ENCODE peak calls at places on chromosomes 13 and 19, in ten cellular contexts. N is uterus; B is SK-N-SH; V is osteoblast; Q is heart right ventricle; L is transverse colon; U is heart left ventricle; S is OCI-LY7; R is adrenal gland; M is CD8-positive, alpha-beta T cell. Z is an unnamed sample.

GRCh38 chr13:101624210-101624922 is 171.9 kb downstream of the ITGBL1 start:
- DNase-seq in N (no peak), B (no peak), V (no peak), Q (no peak), L (no peak), U (no peak), S (no peak), R (no peak), M (no peak), Z (no peak)

GRCh38 chr13:27440408-27440807 is 10.0 kb downstream of the MTIF3 start:
- DNase-seq in N (no peak), B (no peak), V (no peak), Q (no peak), L (no peak), U (no peak), S (peak), R (no peak), M (no peak), Z (no peak)

GRCh38 chr19:58450836-58451357 is 525 bp upstream of the ZNF324B start:
- DNase-seq in N (no peak), B (no peak), V (peak), Q (no peak), L (peak), U (no peak), S (no peak), R (no peak), M (no peak), Z (no peak)

GRCh38 chr13:28489975-28490550 is 4.9 kb downstream of the FLT1 start:
- DNase-seq in N (no peak), B (no peak), V (no peak), Q (no peak), L (no peak), U (peak), S (no peak), R (no peak), M (no peak), Z (no peak)

GRCh38 chr19:12695997-12696365 is 450 bp downstream of the FBXW9 start:
- DNase-seq in N (no peak), B (peak), V (no peak), Q (no peak), L (no peak), U (no peak), S (peak), R (no peak), M (no peak), Z (no peak)

GRCh38 chr13:30257433-30258099 is 49.8 kb downstream of the KATNAL1 start:
- DNase-seq in N (no peak), B (peak), V (no peak), Q (no peak), L (no peak), U (peak), S (peak), R (peak), M (no peak), Z (no peak)

GRCh38 chr19:19444694-19445155 is 39.2 kb downstream of the GATAD2A start:
- DNase-seq in N (no peak), B (no peak), V (no peak), Q (no peak), L (no peak), U (peak), S (peak), R (no peak), M (no peak), Z (no peak)

GRCh38 chr13:50167224-50167947 is 152.1 kb downstream of the KCNRG start:
- DNase-seq in N (no peak), B (no peak), V (no peak), Q (no peak), L (no peak), U (no peak), S (no peak), R (no peak), M (no peak), Z (no peak)

GRCh38 chr13:57345526-57345925 is 178.5 kb downstream of the PRR20E start:
- DNase-seq in N (no peak), B (no peak), V (no peak), Q (no peak), L (no peak), U (no peak), S (no peak), R (no peak), M (no peak), Z (no peak)

GRCh38 chr19:8251025-8251472 is 41.9 kb downstream of the CERS4 start:
- DNase-seq in N (peak), B (no peak), V (peak), Q (peak), L (peak), U (peak), S (no peak), R (no peak), M (no peak), Z (peak)

GRCh38 chr13:97422118-97423054 is 11.6 kb upstream of the RAP2A start:
- DNase-seq in N (no peak), B (no peak), V (no peak), Q (no peak), L (no peak), U (no peak), S (no peak), R (peak), M (no peak), Z (no peak)

GRCh38 chr19:22619932-22620331 is 14.2 kb upstream of the ZNF492 start:
- DNase-seq in N (no peak), B (no peak), V (peak), Q (no peak), L (no peak), U (no peak), S (no peak), R (no peak), M (no peak), Z (no peak)

GRCh38 chr19:54297759-54298305 is 15.1 kb downstream of the LILRA5 start:
- DNase-seq in N (no peak), B (no peak), V (no peak), Q (no peak), L (no peak), U (no peak), S (peak), R (no peak), M (no peak), Z (no peak)

GRCh38 chr19:11420429-11420893 is 1.3 kb upstream of the RGL3 start:
- DNase-seq in N (peak), B (no peak), V (peak), Q (peak), L (no peak), U (peak), S (no peak), R (peak), M (no peak), Z (no peak)

GRCh38 chr13:59674616-59675015 is 489.1 kb downstream of the DIAPH3 start:
- DNase-seq in N (no peak), B (no peak), V (no peak), Q (no peak), L (no peak), U (no peak), S (no peak), R (no peak), M (no peak), Z (no peak)

GRCh38 chr13:45564108-45564507 is 51.4 kb downstream of the ERICH6B start:
- DNase-seq in N (no peak), B (no peak), V (no peak), Q (no peak), L (no peak), U (no peak), S (no peak), R (no peak), M (no peak), Z (no peak)

GRCh38 chr13:51524312-51524711 is 60.0 kb upstream of the WDFY2 start:
- DNase-seq in N (no peak), B (no peak), V (no peak), Q (no peak), L (no peak), U (no peak), S (no peak), R (peak), M (no peak), Z (no peak)

GRCh38 chr13:75139291-75139690 is 342.7 kb downstream of the TBC1D4 start:
- DNase-seq in N (no peak), B (no peak), V (no peak), Q (no peak), L (no peak), U (no peak), S (no peak), R (no peak), M (no peak), Z (no peak)

GRCh38 chr13:102316732-102317131 is 85.1 kb downstream of the FGF14 start:
- DNase-seq in N (no peak), B (no peak), V (no peak), Q (no peak), L (no peak), U (no peak), S (no peak), R (no peak), M (no peak), Z (no peak)

GRCh38 chr19:33428627-33429013 is 55.1 kb downstream of the CEBPG start:
- DNase-seq in N (no peak), B (no peak), V (peak), Q (no peak), L (no peak), U (no peak), S (no peak), R (no peak), M (no peak), Z (no peak)

GRCh38 chr13:50485979-50486935 is 357.2 kb downstream of the DLEU7 start:
- DNase-seq in N (no peak), B (peak), V (no peak), Q (no peak), L (no peak), U (no peak), S (no peak), R (no peak), M (no peak), Z (no peak)

DNA sequence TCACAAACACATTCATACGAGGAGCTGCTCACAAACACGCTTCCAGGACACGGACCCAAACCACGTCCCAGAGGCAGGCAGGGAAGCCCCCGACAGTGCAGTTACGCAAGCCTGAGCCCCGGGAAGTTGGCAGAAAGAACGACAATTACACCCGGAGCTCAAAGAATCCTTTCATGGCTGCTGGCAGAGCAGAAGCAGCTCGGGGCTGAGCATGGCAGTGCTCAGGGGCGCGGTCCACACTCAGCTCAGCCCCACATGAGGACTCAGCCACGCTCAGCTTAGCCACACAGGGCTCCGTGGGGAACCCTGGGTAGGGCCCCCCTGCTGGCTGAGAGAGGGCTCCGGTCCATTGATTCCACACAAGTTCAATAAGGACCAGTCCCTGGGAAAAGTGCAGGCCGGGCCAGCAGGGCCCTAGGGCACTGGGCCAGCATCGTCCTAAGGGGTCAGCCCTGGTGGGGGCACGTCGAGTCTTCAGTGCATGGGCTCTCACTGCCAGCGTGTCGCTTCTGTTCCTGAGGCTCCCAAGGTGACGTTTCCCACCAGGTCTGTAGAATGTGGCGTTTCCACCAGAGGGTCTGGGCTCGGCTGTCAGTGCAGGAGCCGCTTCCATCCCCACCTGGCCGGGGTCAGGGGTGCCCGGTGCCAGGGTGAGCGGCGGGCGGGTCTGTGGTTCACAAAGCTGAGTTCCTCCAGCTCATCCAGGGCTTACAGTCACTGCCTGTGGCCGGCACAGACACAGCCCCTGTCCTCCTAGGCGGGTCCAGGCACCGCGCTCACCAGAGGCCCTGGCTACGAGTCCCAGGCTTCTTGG is 23.1 kb downstream of the GAS6 start:
- DNase-seq in N (no peak), B (no peak), V (no peak), Q (no peak), L (no peak), U (no peak), S (no peak), R (no peak), M (no peak), Z (peak)
- H3K27ac ChIP-seq in N (peak), B (peak), V (no peak), Q (peak), L (peak), U (no peak), S (no peak), R (no peak), M (no peak), Z (peak)

DNA sequence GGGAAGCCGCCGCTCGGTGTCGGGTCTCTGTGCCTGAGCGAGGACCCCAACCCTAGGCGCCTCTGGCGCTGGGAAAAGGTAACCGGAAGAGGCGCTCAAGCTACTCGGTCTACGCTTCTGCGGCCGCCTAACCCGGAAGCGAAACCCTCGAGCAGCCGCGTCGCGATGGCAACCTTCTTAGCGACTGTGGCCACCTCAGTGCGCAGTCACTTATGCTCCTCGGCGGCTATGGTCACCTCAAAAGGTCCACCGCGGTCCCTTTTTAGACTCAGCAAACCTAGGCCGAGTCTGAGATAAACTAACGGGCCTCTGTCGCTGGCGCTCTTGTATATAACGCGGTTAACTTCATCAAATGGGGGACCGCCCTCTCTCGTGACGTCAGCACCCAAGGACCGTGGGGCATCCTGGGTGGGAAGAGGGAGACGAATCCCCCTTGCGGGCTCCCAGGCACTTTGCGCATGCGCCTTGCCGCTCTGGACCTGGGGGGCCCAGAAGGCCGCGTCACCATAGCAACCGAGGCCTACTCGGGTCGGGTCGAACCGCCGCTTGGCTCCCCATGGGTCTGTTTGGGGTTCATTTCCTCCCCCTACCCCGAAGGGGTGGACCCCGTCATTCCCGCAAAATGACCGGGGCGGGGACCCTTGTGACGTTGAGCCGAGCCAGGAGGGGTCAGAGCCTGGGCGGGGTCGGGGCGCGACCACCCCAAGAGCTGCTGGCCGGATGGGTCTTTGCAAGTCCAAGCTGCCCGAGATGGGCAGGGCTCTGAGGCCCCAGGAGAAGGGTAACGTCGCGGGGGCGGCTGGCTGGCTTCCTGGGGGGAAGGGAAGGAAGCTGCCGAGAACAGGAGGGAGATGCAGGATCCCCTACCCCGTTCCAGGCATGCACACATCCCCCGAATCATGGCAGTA is at the start of gene GTF2F1:
- DNase-seq in N (peak), B (peak), V (peak), Q (peak), L (peak), U (peak), S (peak), R (peak), M (peak), Z (peak)
- TF ChIP-seq CTCF in N (peak), B (peak), V (no peak), Q (peak), L (no peak), U (no peak), S (peak), R (peak), M (no peak), Z (peak)

DNA sequence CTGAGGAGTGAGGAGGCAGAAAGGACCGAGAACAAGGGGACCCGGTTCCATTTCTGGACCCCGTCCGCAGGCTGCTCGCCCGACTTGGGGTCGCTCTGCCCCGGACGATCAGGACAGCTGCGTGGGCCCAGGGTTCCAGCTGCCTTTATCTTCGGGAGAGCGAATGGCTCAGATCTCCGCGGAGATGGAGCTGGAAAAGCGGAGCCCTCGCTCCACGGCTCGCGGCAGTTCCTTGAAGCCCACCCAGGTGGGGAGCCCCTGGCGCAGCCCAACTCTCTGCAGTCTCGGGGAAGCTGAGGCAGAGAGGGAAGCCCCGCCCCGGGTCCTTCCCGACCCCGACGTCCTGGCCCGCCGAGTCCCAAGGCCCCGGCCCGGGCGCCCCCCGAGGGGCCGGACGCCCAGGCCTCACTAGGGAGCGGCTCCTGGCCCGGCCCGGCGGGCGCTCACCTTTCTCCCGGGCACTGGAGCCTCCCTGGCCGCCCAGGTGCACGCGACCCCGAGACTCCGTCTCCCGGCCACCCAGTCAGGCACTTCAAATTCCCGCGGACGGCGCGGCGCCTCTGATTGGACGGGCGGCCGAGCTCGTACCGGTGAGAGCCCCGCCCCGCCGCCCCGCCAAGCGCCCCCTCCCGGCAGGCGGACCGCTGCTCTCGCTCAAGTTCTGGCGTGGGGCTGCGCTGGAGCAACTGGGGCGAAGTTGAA is 485.7 kb downstream of the UQCRFS1 start:
- DNase-seq in N (no peak), B (peak), V (no peak), Q (peak), L (no peak), U (no peak), S (no peak), R (no peak), M (no peak), Z (no peak)
- H3K4me3 ChIP-seq in N (no peak), B (peak), V (no peak), Q (peak), L (peak), U (no peak), S (no peak), R (no peak), M (no peak), Z (no peak)

DNA sequence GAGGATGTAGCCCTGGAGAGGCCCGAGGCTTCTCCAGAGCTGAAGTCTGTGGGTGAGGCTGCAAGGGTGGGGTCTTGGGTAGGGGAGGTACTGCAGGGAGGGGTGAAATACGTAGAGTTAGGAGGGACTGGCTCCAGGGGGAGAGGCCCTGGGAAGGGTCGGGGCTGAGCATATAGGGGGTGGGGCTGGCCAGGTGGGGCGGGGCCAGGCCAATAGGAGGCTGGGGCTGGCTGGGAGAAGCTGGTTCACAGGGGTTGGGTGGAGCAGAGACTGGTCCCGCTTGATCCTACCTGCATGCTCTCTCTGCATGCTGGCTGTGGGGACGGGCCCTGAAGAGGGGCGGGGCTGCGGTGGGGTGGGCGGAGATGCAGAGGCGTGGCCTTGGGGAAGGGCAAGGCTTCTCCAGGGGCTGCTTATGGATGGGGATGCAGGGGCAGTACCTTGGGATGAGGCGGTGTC is 51.9 kb downstream of the CELF5 start:
- DNase-seq in N (no peak), B (peak), V (peak), Q (no peak), L (peak), U (no peak), S (peak), R (no peak), M (no peak), Z (no peak)
- H3K27ac ChIP-seq in N (no peak), B (no peak), V (no peak), Q (no peak), L (peak), U (no peak), S (no peak), R (no peak), M (no peak), Z (no peak)